ENCODE peak calls at places on chromosomes 5 and 9, in five cellular contexts. Y, V, H, T and B are unnamed samples.

GRCh38 chr5:170860415-170860814 is 1.4 kb upstream of the RANBP17 start:
- DNase-seq in T (no peak), H (no peak), V (no peak), Y (no peak), B (no peak)

GRCh38 chr5:89343666-89344065 is 460.7 kb upstream of the MEF2C start:
- DNase-seq in Y (no peak), T (no peak), H (no peak), V (no peak), B (peak)

GRCh38 chr5:175032741-175033151 is 308.4 kb downstream of the MSX2 start:
- DNase-seq in H (no peak), Y (no peak), V (no peak), T (no peak), B (no peak)

GRCh38 chr9:16257604-16258003 is 612.9 kb downstream of the BNC2 start:
- DNase-seq in V (no peak), H (no peak), T (peak), Y (no peak), B (no peak)

GRCh38 chr5:145221416-145221815 is 613.7 kb downstream of the PRELID2 start:
- DNase-seq in Y (no peak), T (no peak), H (no peak), V (no peak), B (no peak)

GRCh38 chr5:157917909-157918809 is 59.2 kb upstream of the CLINT1 start:
- DNase-seq in H (peak), Y (peak), T (peak), V (peak), B (peak)

GRCh38 chr5:4570047-4571015 is 569.8 kb upstream of the ADAMTS16 start:
- DNase-seq in H (no peak), T (no peak), Y (no peak), V (no peak), B (no peak)

GRCh38 chr9:93171261-93171660 is 12.7 kb upstream of the WNK2 start:
- DNase-seq in T (no peak), Y (no peak), V (no peak), H (no peak), B (no peak)

GRCh38 chr5:10288600-10289213 is 19.0 kb downstream of the CMBL start:
- DNase-seq in T (peak), H (no peak), Y (peak), V (peak), B (no peak)

GRCh38 chr5:76337949-76338589 is 65.0 kb upstream of the IQGAP2 start:
- DNase-seq in T (peak), V (no peak), H (no peak), Y (peak), B (peak)

GRCh38 chr9:12739014-12739413 is 35.8 kb upstream of the LURAP1L start:
- DNase-seq in H (no peak), Y (no peak), T (no peak), V (no peak), B (peak)

GRCh38 chr5:104774372-104774771 is 1211.8 kb upstream of the NUDT12 start:
- DNase-seq in H (no peak), Y (no peak), T (no peak), V (no peak), B (no peak)

GRCh38 chr5:138639326-138639725 is 64.1 kb upstream of the HSPA9 start:
- DNase-seq in H (no peak), Y (no peak), T (no peak), V (no peak), B (no peak)

GRCh38 chr5:97100486-97100885 is 41.9 kb downstream of the LIX1 start:
- DNase-seq in T (no peak), Y (no peak), V (no peak), H (no peak), B (no peak)

GRCh38 chr9:115717711-115718173 is 435.8 kb upstream of the PAPPA start:
- DNase-seq in Y (no peak), V (no peak), H (no peak), T (no peak), B (peak)

GRCh38 chr5:44440186-44440585 is 51.0 kb upstream of the FGF10 start:
- DNase-seq in V (no peak), T (no peak), Y (no peak), H (no peak), B (no peak)

GRCh38 chr9:121154782-121155181 is 46.9 kb downstream of the RAB14 start:
- DNase-seq in H (no peak), V (no peak), Y (no peak), T (peak), B (no peak)

GRCh38 chr9:129610473-129611301 is 10.2 kb downstream of the C9orf50 start:
- DNase-seq in T (peak), Y (no peak), H (peak), V (peak), B (no peak)

GRCh38 chr5:32071351-32071944 is 102.7 kb downstream of the GOLPH3 start:
- DNase-seq in V (no peak), T (peak), Y (no peak), H (peak), B (no peak)

GRCh38 chr5:146388418-146388817 is 49.8 kb downstream of the POU4F3 start:
- DNase-seq in T (peak), Y (no peak), V (no peak), H (no peak), B (peak)

GRCh38 chr9:124209774-124210173 is 48.0 kb upstream of the NEK6 start:
- DNase-seq in T (no peak), H (no peak), V (no peak), Y (no peak), B (no peak)

GRCh38 chr5:153974131-153974812 is 64.4 kb downstream of the FAM114A2 start:
- DNase-seq in V (no peak), T (peak), H (no peak), Y (no peak), B (no peak)

GRCh38 chr5:72288923-72289322 is 31.1 kb downstream of the MRPS27 start:
- DNase-seq in Y (no peak), H (no peak), V (no peak), T (no peak), B (no peak)

GRCh38 chr5:7464182-7464581 is 68.2 kb downstream of the ADCY2 start:
- DNase-seq in H (no peak), Y (no peak), V (no peak), T (peak), B (no peak)

GRCh38 chr9:5536684-5537083 is 26.4 kb downstream of the PDCD1LG2 start:
- DNase-seq in T (no peak), Y (no peak), V (no peak), H (no peak), B (no peak)

GRCh38 chr9:33404782-33405362 is 2.5 kb upstream of the AQP7 start:
- DNase-seq in V (no peak), Y (no peak), H (no peak), T (no peak), B (no peak)

GRCh38 chr9:133874659-133875058 is 117.5 kb downstream of the VAV2 start:
- DNase-seq in H (no peak), V (no peak), Y (no peak), T (no peak), B (no peak)

GRCh38 chr9:133873006-133873780 is 118.9 kb downstream of the VAV2 start:
- DNase-seq in Y (no peak), T (no peak), H (no peak), V (no peak), B (peak)

GRCh38 chr9:133875131-133875530 is 117.0 kb downstream of the VAV2 start:
- DNase-seq in T (no peak), Y (no peak), V (no peak), H (no peak), B (no peak)

GRCh38 chr9:133876144-133876543 is 116.0 kb downstream of the VAV2 start:
- DNase-seq in Y (no peak), V (peak), H (no peak), T (no peak), B (no peak)

GRCh38 chr9:133874061-133874638 is 118.0 kb downstream of the VAV2 start:
- DNase-seq in T (peak), V (no peak), H (no peak), Y (peak), B (peak)
- H3K4me3 ChIP-seq in T (peak), V (no peak), H (no peak), Y (no peak), B (no peak)

GRCh38 chr5:91381134-91381773 is 1.9 kb downstream of the ARRDC3 start:
- DNase-seq in H (no peak), V (no peak), T (no peak), Y (no peak), B (no peak)

GRCh38 chr5:91379602-91380490 is 3.3 kb downstream of the ARRDC3 start:
- DNase-seq in V (peak), T (peak), H (peak), Y (peak), B (peak)

GRCh38 chr5:91380491-91381133 is 2.5 kb downstream of the ARRDC3 start:
- DNase-seq in Y (peak), H (peak), V (peak), T (peak), B (peak)

GRCh38 chr5:91381774-91382492 is 1.2 kb downstream of the ARRDC3 start:
- DNase-seq in Y (peak), T (peak), H (peak), V (peak), B (peak)

DNA sequence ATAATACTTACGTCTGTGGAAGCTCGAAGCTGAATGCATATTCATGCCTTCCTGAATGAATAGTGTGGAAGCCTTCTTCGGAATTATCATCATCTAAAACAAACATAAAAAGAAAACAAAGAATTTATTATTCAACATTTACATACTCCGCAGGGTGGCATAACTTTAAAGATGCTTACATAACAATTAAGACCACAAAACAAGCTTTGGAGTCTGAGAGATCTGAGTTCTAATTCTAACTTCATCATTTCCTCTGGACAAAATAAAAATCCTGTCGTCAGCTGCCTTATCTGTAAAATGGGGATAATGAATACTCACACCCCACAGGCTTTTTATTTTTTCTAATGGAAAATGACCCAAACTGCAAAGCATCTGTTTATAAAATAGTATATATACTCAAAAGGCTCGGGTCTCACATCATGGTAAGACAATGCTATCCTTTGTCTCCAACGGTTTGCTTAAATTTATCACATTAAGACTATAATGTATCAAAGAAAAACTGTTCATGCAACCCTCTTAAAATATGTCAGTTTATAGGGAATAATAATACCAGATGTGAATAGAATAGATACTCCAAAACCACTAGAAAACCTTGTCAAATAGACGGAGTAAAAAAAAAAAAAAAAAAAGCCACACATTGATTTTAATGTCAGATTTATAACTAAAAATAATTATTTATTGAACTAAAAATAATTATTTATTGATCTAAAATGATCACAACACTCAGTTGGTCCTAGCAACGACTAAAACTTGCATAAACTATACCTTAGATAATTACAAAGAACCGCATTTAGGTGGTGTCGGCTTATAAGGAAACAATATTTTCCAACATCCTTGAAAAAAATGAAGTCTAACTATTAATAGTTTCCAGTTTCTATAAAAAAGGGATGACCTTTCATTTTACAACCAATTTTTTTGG is 4.2 kb downstream of the ARRDC3 start:
- DNase-seq in H (no peak), Y (peak), V (no peak), T (peak), B (no peak)
- H3K4me3 ChIP-seq in H (peak), Y (peak), V (peak), T (peak), B (peak)

GRCh38 chr9:38008168-38009034 is 60.6 kb downstream of the SHB start:
- DNase-seq in V (peak), H (no peak), T (peak), Y (peak), B (no peak)
- H3K4me3 ChIP-seq in V (no peak), H (no peak), T (no peak), Y (no peak), B (no peak)

GRCh38 chr9:127954831-127955293 is 17.2 kb upstream of the DPM2 start:
- DNase-seq in V (peak), T (no peak), Y (no peak), H (no peak), B (no peak)
- H3K4me3 ChIP-seq in V (no peak), T (no peak), Y (no peak), H (no peak), B (no peak)

DNA sequence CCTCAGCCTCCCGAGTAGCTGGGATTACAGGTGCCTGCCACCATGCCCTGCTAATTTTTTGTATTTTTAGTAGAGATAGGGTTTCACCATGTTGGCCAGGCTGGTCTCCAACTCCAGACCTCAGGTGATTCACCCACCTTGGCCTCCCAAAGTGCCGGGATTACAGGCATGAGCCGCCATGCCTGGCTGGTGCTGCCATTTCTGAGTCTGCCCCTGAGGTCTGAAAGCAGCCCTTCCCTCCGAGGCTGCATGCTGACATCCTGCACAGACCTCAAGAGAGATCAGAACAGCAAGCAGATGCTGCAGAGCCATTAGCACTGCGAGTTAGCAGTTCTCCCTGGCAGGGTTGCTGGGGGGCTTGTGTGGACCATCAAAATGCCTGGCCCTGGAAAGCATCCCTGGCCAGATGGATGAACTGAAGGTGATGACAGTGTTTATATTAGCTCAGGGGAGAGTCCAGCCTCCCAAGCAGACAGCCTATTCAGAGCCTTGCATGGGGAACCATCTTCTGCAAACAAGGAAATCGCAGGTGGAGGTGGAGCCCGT is 176.5 kb upstream of the PANK3 start:
- DNase-seq in Y (no peak), V (no peak), H (no peak), T (no peak), B (no peak)
- H3K4me3 ChIP-seq in Y (no peak), V (no peak), H (no peak), T (no peak), B (no peak)

DNA sequence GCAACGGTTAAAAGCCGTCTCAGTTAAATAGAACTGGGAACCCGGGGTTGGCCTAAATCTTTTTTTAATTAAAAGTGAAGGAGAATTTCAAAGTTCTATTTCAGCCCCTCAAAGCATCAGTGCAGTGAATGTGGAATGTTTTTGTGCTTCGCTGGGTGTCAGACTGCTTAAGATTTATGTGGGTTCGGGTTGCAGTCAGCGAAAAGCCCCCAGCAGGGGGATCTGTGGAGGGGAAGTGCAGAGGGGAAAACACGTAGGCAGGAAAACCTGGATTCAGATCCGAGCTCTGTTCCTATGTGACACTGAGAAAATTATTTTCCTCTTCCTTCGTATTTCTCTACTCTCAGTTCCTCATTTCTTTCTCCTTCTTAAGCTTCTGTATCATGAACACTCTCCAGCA is 19.7 kb downstream of the BRINP1 start:
- DNase-seq in V (no peak), H (no peak), Y (no peak), T (no peak), B (no peak)
- H3K4me3 ChIP-seq in V (no peak), H (no peak), Y (no peak), T (no peak), B (no peak)

DNA sequence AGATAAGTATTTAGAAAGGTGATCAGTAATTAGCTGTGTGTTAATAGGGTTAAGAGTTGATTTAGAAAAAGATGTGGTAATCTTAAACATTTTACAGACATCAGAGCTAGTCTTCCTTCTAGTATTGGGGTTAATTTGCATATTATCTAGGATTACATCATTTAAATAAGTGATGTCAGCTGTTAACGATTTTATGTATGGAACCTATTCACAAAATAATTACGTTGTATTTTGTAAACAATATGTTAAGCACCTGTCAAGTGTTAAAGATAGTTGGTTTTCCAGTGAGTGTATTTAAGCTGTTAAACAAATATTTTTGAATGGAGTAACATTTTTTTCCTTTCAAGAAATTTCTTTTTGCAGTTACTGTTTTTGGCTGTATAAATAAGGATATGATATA is 2.2 kb downstream of the DCP2 start:
- DNase-seq in H (no peak), V (no peak), Y (no peak), T (no peak), B (no peak)
- H3K4me3 ChIP-seq in H (no peak), V (no peak), Y (no peak), T (peak), B (no peak)

GRCh38 chr5:56481998-56482698 is 249.0 kb upstream of the ANKRD55 start:
- DNase-seq in T (no peak), Y (no peak), V (no peak), H (no peak), B (no peak)
- H3K4me3 ChIP-seq in T (no peak), Y (no peak), V (peak), H (peak), B (no peak)

GRCh38 chr5:169299651-169300467 is 1.1 kb downstream of the SLIT3 start:
- DNase-seq in V (peak), H (no peak), Y (no peak), T (no peak), B (no peak)

GRCh38 chr5:169301386-169301930 is 519 bp upstream of the SLIT3 start:
- DNase-seq in Y (no peak), T (no peak), H (no peak), V (peak), B (no peak)

GRCh38 chr5:169298193-169298592 is 2.7 kb downstream of the SLIT3 start:
- DNase-seq in Y (no peak), H (no peak), T (no peak), V (no peak), B (no peak)

GRCh38 chr5:169300468-169301385 is at the start of gene SLIT3:
- DNase-seq in V (peak), H (peak), Y (no peak), T (peak), B (peak)

GRCh38 chr5:169299146-169299545 is 1.8 kb downstream of the SLIT3 start:
- DNase-seq in H (no peak), T (no peak), V (no peak), Y (no peak), B (no peak)
- H3K4me3 ChIP-seq in H (peak), T (no peak), V (peak), Y (no peak), B (peak)